ENCODE peak calls at places on chromosome 21, in seven cellular contexts. A, Z, V, I, K, D and S are unnamed samples.

GRCh38 chr21:22164912-22165311 is 1166.7 kb downstream of the NCAM2 start:
- DNase-seq in A (no peak), Z (no peak), V (no peak), I (no peak), K (no peak), D (no peak), S (no peak)

GRCh38 chr21:22795644-22796043 is 1797.4 kb downstream of the NCAM2 start:
- DNase-seq in A (no peak), Z (no peak), V (no peak), I (no peak), K (no peak), D (no peak), S (no peak)

GRCh38 chr21:15159382-15160020 is 94.7 kb upstream of the NRIP1 start:
- DNase-seq in A (no peak), Z (no peak), V (no peak), I (no peak), K (no peak), D (no peak), S (no peak)

GRCh38 chr21:46621457-46622182 is 13.9 kb upstream of the PRMT2 start:
- DNase-seq in A (no peak), Z (no peak), V (no peak), I (no peak), K (no peak), D (no peak), S (no peak)

GRCh38 chr21:27083144-27083543 is 116.3 kb upstream of the ADAMTS5 start:
- DNase-seq in A (no peak), Z (no peak), V (no peak), I (no peak), K (no peak), D (no peak), S (no peak)

GRCh38 chr21:22885079-22885478 is 1886.9 kb downstream of the NCAM2 start:
- DNase-seq in A (no peak), Z (no peak), V (no peak), I (peak), K (no peak), D (no peak), S (no peak)

GRCh38 chr21:26169061-26169610 is 1.4 kb downstream of the APP start:
- DNase-seq in A (peak), Z (peak), V (no peak), I (peak), K (peak), D (no peak), S (peak)

GRCh38 chr21:21159253-21159899 is 161.2 kb downstream of the NCAM2 start:
- DNase-seq in A (peak), Z (no peak), V (no peak), I (no peak), K (no peak), D (no peak), S (no peak)

GRCh38 chr21:20519076-20519475 is 479.1 kb upstream of the NCAM2 start:
- DNase-seq in A (no peak), Z (no peak), V (no peak), I (no peak), K (no peak), D (no peak), S (no peak)

GRCh38 chr21:20999567-21000169 is 1.5 kb downstream of the NCAM2 start:
- DNase-seq in A (peak), Z (peak), V (no peak), I (peak), K (peak), D (no peak), S (no peak)

GRCh38 chr21:15272171-15272570 is 207.4 kb upstream of the NRIP1 start:
- DNase-seq in A (no peak), Z (no peak), V (no peak), I (no peak), K (no peak), D (no peak), S (no peak)

GRCh38 chr21:26845066-26845749 is at the start of gene ADAMTS1:
- DNase-seq in A (peak), Z (peak), V (peak), I (peak), K (peak), D (peak), S (peak)

GRCh38 chr21:24727803-24728425 is 879.4 kb downstream of the MRPL39 start:
- DNase-seq in A (no peak), Z (no peak), V (no peak), I (no peak), K (no peak), D (no peak), S (no peak)

DNA sequence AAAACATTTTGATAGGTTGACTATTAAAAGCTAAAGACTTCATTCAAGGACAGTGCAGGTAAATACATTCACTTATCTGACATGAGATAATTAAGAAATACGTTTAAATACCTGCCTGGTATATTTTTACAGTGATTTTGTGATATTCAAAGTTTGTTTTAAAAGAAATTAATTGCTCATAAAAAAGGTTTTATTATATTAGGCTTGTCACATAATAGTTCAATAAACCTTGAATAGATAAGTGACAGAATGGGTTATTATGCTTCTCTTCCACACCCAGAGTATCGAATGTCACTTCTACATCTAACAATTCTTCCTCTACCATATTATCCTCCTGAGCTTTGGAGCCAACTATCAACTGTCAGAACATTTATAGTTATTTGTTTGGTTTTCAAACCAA is 60.0 kb downstream of the LTN1 start:
- DNase-seq in A (no peak), Z (no peak), V (no peak), I (no peak), K (no peak), D (no peak), S (no peak)
- TF ChIP-seq CTCF in A (no peak), Z (no peak), V (no peak), I (no peak), K (no peak), D (no peak), S (no peak)

DNA sequence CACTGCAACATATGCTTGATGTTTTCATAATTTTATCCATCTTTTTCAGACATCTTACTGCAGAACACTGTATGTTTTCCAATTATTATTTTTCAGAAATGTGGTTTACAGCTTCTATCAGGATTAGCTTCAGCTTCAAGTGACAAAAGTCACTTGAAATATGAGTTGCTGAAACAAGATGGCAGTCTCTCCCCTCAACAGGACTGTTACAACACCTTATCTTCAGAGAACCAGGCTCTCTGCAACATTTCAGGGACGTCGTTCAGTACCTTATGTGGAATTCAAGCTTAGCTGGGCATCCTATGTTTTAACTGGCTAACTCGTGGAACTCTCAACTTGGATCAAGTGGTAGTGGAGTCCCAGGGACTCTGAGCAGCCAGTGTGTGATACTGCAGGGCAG is 2.0 kb upstream of the UBE2G2 start:
- DNase-seq in A (no peak), Z (peak), V (no peak), I (no peak), K (no peak), D (no peak), S (no peak)
- TF ChIP-seq CTCF in A (no peak), Z (no peak), V (no peak), I (no peak), K (no peak), D (no peak), S (no peak)

GRCh38 chr21:42010507-42011493 is 640 bp upstream of the ZBTB21 start:
- DNase-seq in A (no peak), Z (no peak), V (no peak), I (peak), K (peak), D (peak), S (peak)

GRCh38 chr21:42007541-42007940 is 2.6 kb downstream of the ZBTB21 start:
- DNase-seq in A (no peak), Z (no peak), V (no peak), I (no peak), K (no peak), D (no peak), S (no peak)

GRCh38 chr21:42009831-42010506 is at the start of gene ZBTB21:
- DNase-seq in A (peak), Z (peak), V (peak), I (peak), K (peak), D (peak), S (peak)

GRCh38 chr21:42006765-42007164 is 3.4 kb downstream of the ZBTB21 start:
- DNase-seq in A (peak), Z (no peak), V (no peak), I (no peak), K (no peak), D (no peak), S (no peak)

DNA sequence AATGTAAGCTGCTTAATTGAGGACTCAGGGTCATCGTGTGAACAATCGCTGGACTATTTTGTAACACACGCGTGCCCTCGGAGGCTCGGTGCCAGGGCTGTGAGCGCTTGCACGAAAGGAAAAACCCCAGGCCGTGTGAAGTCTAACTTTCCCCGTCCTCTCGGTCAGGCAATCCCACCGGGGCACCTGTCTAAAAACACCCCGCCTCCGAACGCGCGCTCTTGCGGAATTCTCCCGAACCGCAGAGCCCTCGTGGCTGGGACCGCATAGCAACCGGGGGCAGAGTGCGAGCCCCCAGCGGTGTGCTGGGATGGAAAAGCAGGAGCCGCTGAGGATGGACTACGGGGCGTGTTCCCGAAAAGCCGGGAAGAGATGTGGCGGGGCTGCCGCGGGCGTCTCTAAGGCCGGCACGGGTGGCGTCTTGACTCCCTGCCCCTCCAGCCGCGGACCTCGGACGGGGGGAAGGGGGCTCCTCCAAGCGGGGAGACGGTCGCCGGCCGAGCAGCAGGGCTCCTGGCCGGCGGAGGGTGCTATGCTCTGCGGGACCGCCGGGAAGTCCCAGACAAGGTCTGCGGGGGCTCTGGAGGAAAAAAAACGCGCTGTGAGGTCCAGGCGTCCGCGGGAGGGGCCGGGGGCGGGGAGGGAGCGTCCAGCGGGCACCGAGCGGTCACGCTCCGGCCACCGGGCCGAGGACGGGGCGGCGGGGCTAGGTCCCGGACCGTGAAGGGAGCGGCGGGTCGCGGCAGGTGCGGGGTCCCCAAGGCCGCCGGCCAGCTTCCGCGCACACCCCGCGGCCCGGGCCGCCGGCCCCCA is 936 bp downstream of the ZBTB21 start:
- DNase-seq in A (peak), Z (peak), V (no peak), I (peak), K (peak), D (peak), S (peak)
- TF ChIP-seq CTCF in A (peak), Z (peak), V (peak), I (no peak), K (no peak), D (peak), S (peak)

GRCh38 chr21:32147041-32147440 is 131.8 kb downstream of the MIS18A start:
- DNase-seq in A (no peak), Z (no peak), V (no peak), I (no peak), K (no peak), D (no peak), S (no peak)

GRCh38 chr21:32141009-32141357 is 137.9 kb downstream of the MIS18A start:
- DNase-seq in A (no peak), Z (no peak), V (no peak), I (no peak), K (no peak), D (no peak), S (no peak)

GRCh38 chr21:32138658-32139057 is 140.2 kb downstream of the MIS18A start:
- DNase-seq in A (no peak), Z (no peak), V (no peak), I (no peak), K (no peak), D (no peak), S (no peak)

GRCh38 chr21:32140212-32141008 is 138.4 kb downstream of the MIS18A start:
- DNase-seq in A (no peak), Z (no peak), V (no peak), I (no peak), K (no peak), D (no peak), S (no peak)

GRCh38 chr21:32143222-32143939 is 135.5 kb downstream of the MIS18A start:
- DNase-seq in A (no peak), Z (peak), V (no peak), I (no peak), K (no peak), D (peak), S (no peak)
- TF ChIP-seq CTCF in A (no peak), Z (no peak), V (no peak), I (no peak), K (no peak), D (no peak), S (no peak)

GRCh38 chr21:38794978-38795377 is 10.8 kb upstream of the ETS2 start:
- DNase-seq in A (no peak), Z (no peak), V (no peak), I (peak), K (no peak), D (no peak), S (no peak)
- TF ChIP-seq CTCF in A (no peak), Z (no peak), V (no peak), I (no peak), K (no peak), D (no peak), S (no peak)

DNA sequence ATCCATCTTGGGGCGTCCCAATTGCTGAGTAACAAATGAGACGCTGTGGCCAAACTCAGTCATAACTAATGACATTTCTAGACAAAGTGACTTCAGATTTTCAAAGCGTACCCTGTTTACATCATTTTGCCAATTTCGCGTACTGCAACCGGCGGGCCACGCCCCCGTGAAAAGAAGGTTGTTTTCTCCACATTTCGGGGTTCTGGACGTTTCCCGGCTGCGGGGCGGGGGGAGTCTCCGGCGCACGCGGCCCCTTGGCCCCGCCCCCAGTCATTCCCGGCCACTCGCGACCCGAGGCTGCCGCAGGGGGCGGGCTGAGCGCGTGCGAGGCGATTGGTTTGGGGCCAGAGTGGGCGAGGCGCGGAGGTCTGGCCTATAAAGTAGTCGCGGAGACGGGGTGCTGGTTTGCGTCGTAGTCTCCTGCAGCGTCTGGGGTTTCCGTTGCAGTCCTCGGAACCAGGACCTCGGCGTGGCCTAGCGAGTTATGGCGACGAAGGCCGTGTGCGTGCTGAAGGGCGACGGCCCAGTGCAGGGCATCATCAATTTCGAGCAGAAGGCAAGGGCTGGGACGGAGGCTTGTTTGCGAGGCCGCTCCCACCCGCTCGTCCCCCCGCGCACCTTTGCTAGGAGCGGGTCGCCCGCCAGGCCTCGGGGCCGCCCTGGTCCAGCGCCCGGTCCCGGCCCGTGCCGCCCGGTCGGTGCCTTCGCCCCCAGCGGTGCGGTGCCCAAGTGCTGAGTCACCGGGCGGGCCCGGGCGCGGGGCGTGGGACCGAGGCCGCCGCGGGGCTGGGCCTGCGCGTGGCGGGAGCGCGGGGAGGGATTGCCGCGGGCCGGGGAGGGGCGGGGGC is at the start of gene SOD1:
- DNase-seq in A (peak), Z (peak), V (peak), I (peak), K (peak), D (peak), S (peak)
- TF ChIP-seq CTCF in A (no peak), Z (peak), V (peak), I (no peak), K (no peak), D (no peak), S (peak)

GRCh38 chr21:29024474-29025327 is at the start of gene USP16:
- DNase-seq in A (peak), Z (peak), V (peak), I (peak), K (peak), D (peak), S (peak)
- TF ChIP-seq CTCF in A (no peak), Z (peak), V (peak), I (no peak), K (no peak), D (no peak), S (peak)

GRCh38 chr21:34762761-34763160 is 94.0 kb downstream of the CLIC6 start:
- DNase-seq in A (peak), Z (no peak), V (no peak), I (no peak), K (no peak), D (no peak), S (no peak)
- TF ChIP-seq CTCF in A (no peak), Z (no peak), V (no peak), I (no peak), K (peak), D (no peak), S (no peak)

GRCh38 chr21:33550772-33551660 is 8.2 kb downstream of the SON start:
- DNase-seq in A (no peak), Z (no peak), V (no peak), I (no peak), K (no peak), D (no peak), S (no peak)
- TF ChIP-seq CTCF in A (no peak), Z (no peak), V (no peak), I (no peak), K (no peak), D (no peak), S (no peak)

GRCh38 chr21:45186709-45187108 is 101.0 kb downstream of the POFUT2 start:
- DNase-seq in A (no peak), Z (no peak), V (no peak), I (no peak), K (no peak), D (no peak), S (no peak)

GRCh38 chr21:45187646-45188045 is 100.0 kb downstream of the POFUT2 start:
- DNase-seq in A (peak), Z (no peak), V (no peak), I (no peak), K (no peak), D (no peak), S (no peak)

GRCh38 chr21:45190013-45190412 is 97.7 kb downstream of the POFUT2 start:
- DNase-seq in A (no peak), Z (no peak), V (no peak), I (no peak), K (no peak), D (no peak), S (no peak)

GRCh38 chr21:45192332-45192731 is 95.4 kb downstream of the POFUT2 start:
- DNase-seq in A (no peak), Z (no peak), V (no peak), I (no peak), K (no peak), D (no peak), S (no peak)
- TF ChIP-seq CTCF in A (no peak), Z (no peak), V (no peak), I (no peak), K (no peak), D (no peak), S (no peak)